ENCODE peak calls at places on chromosomes 6 and 20, in seven cellular contexts. P is fibroblast of lung, K is cardiac fibroblast, I is IMR-90, L is astrocyte of the spinal cord, E is A549, N is fibroblast of pulmonary artery. V is an unnamed sample.

GRCh38 chr20:57869291-57869950 is 159.6 kb upstream of the PMEPA1 start:
- DNase-seq in L (no peak), K (no peak), E (no peak), I (no peak), N (no peak), P (no peak), V (no peak)

GRCh38 chr6:14727494-14728395 is 518.1 kb upstream of the JARID2 start:
- DNase-seq in E (no peak), L (no peak), I (no peak), P (no peak), K (no peak), N (no peak), V (no peak)

GRCh38 chr6:151229401-151230276 is 10.1 kb upstream of the AKAP12 start:
- DNase-seq in I (no peak), N (no peak), E (no peak), P (no peak), L (no peak), K (no peak), V (no peak)

GRCh38 chr6:167565884-167566491 is 241.1 kb downstream of the TTLL2 start:
- DNase-seq in E (no peak), I (no peak), K (no peak), N (peak), P (no peak), L (no peak), V (no peak)

GRCh38 chr6:161318456-161318855 is 44.6 kb upstream of the AGPAT4 start:
- DNase-seq in N (no peak), E (no peak), I (no peak), K (no peak), L (no peak), P (no peak), V (no peak)

GRCh38 chr20:44501448-44501847 is 20.4 kb downstream of the SERINC3 start:
- DNase-seq in E (no peak), K (peak), P (peak), N (peak), I (peak), L (peak), V (no peak)

GRCh38 chr20:24663496-24663895 is 194.1 kb downstream of the SYNDIG1 start:
- DNase-seq in I (no peak), N (no peak), L (no peak), K (no peak), P (no peak), E (no peak), V (no peak)

GRCh38 chr20:10449270-10449669 is 14.2 kb downstream of the SLX4IP start:
- DNase-seq in E (no peak), K (no peak), L (no peak), N (no peak), P (no peak), I (no peak), V (no peak)

GRCh38 chr6:157645201-157645795 is 177.7 kb upstream of the SNX9 start:
- DNase-seq in E (no peak), L (no peak), I (no peak), K (no peak), N (no peak), P (no peak), V (no peak)

GRCh38 chr20:25055711-25056492 is 2.0 kb downstream of the ACSS1 start:
- DNase-seq in N (no peak), E (no peak), K (no peak), P (peak), L (no peak), I (peak), V (no peak)

GRCh38 chr20:34045930-34046329 is 52.2 kb downstream of the RALY start:
- DNase-seq in N (no peak), E (no peak), P (no peak), L (no peak), K (no peak), I (no peak), V (no peak)

GRCh38 chr6:54204921-54205511 is 93.8 kb downstream of the MLIP start:
- DNase-seq in L (no peak), E (no peak), N (peak), P (peak), K (no peak), I (no peak), V (no peak)

GRCh38 chr6:16973071-16973470 is 128.8 kb upstream of the STMND1 start:
- DNase-seq in E (no peak), L (no peak), K (no peak), N (no peak), P (no peak), I (no peak), V (no peak)

GRCh38 chr20:61937963-61938838 is 127.5 kb downstream of the TAF4 start:
- DNase-seq in I (no peak), L (no peak), E (no peak), K (no peak), P (no peak), N (no peak), V (no peak)

GRCh38 chr6:133108377-133108776 is 132.8 kb upstream of the EYA4 start:
- DNase-seq in N (no peak), L (no peak), K (no peak), I (no peak), E (no peak), P (no peak), V (no peak)

GRCh38 chr6:45426251-45426650 is 48.5 kb upstream of the SUPT3H start:
- DNase-seq in I (no peak), L (no peak), E (no peak), P (no peak), K (no peak), N (no peak), V (no peak)

GRCh38 chr6:159008656-159009288 is 8.8 kb upstream of the RSPH3 start:
- DNase-seq in K (peak), E (peak), N (peak), L (no peak), I (peak), P (peak), V (peak)

GRCh38 chr20:46117704-46118467 is at the start of gene CD40:
- DNase-seq in L (peak), I (peak), K (peak), N (peak), P (peak), E (peak), V (peak)

GRCh38 chr6:158819213-158819976 is at the start of gene EZR:
- DNase-seq in P (peak), I (peak), E (peak), L (peak), N (peak), K (peak), V (peak)

GRCh38 chr6:158706369-158706982 is 56.6 kb downstream of the SYTL3 start:
- DNase-seq in L (peak), N (peak), P (peak), I (peak), E (peak), K (peak), V (no peak)

GRCh38 chr20:20412750-20413149 is 44.8 kb downstream of the INSM1 start:
- DNase-seq in L (peak), E (no peak), K (no peak), P (peak), N (no peak), I (no peak), V (no peak)

GRCh38 chr6:3751730-3752537 is 421 bp upstream of the PXDC1 start:
- DNase-seq in P (peak), L (peak), N (peak), I (peak), K (peak), E (peak), V (peak)

GRCh38 chr20:10219452-10219791 is 792 bp downstream of the SNAP25 start:
- DNase-seq in E (peak), N (peak), L (peak), P (peak), K (peak), I (peak), V (peak)

GRCh38 chr20:53214392-53214791 is 242.2 kb downstream of the TSHZ2 start:
- DNase-seq in K (no peak), I (no peak), N (no peak), E (no peak), L (no peak), P (no peak), V (no peak)

GRCh38 chr6:166504100-166504499 is 82.4 kb downstream of the RAMACL start:
- DNase-seq in E (no peak), I (no peak), P (no peak), N (no peak), L (no peak), K (no peak), V (no peak)

GRCh38 chr20:45019027-45019763 is 52.9 kb downstream of the STK4 start:
- DNase-seq in N (no peak), K (no peak), I (no peak), P (no peak), E (no peak), L (no peak), V (no peak)

GRCh38 chr20:57507477-57507876 is 17.5 kb downstream of the CTCFL start:
- DNase-seq in I (no peak), E (no peak), L (peak), P (peak), N (no peak), K (peak), V (no peak)

GRCh38 chr20:31542201-31542842 is 28.1 kb downstream of the HM13 start:
- DNase-seq in K (peak), L (no peak), E (no peak), P (peak), N (no peak), I (no peak), V (no peak)

GRCh38 chr6:26199773-26200728 is 112.8 kb downstream of the HFE start:
- DNase-seq in L (peak), I (peak), N (peak), K (peak), P (peak), E (no peak), V (no peak)

GRCh38 chr20:1328680-1329330 is at the start of gene SDCBP2:
- DNase-seq in P (no peak), I (no peak), L (no peak), E (no peak), N (no peak), K (no peak), V (no peak)

GRCh38 chr6:20416567-20417345 is 15.1 kb downstream of the E2F3 start:
- DNase-seq in E (no peak), L (no peak), I (no peak), P (no peak), N (peak), K (no peak), V (no peak)

GRCh38 chr6:15148356-15149058 is 97.4 kb upstream of the JARID2 start:
- DNase-seq in L (peak), P (peak), K (peak), E (no peak), I (peak), N (peak), V (no peak)

GRCh38 chr6:1821188-1822183 is 211.8 kb downstream of the FOXC1 start:
- DNase-seq in N (peak), P (peak), K (peak), I (peak), E (no peak), L (peak), V (no peak)

GRCh38 chr6:36389353-36389752 is 1.9 kb upstream of the ETV7 start:
- DNase-seq in N (no peak), E (no peak), K (no peak), L (no peak), I (no peak), P (no peak), V (no peak)

GRCh38 chr6:130779658-130780033 is 47.6 kb upstream of the SMLR1 start:
- DNase-seq in L (no peak), P (no peak), N (peak), E (no peak), I (no peak), K (no peak), V (no peak)

GRCh38 chr6:116424001-116424400 is 37.2 kb upstream of the CALHM6 start:
- DNase-seq in N (peak), K (peak), E (no peak), L (no peak), P (peak), I (peak), V (no peak)

GRCh38 chr20:33488201-33488600 is 1.7 kb upstream of the CBFA2T2 start:
- DNase-seq in K (no peak), P (no peak), N (no peak), I (no peak), L (no peak), E (no peak), V (no peak)

GRCh38 chr20:3563548-3564177 is 92.8 kb downstream of the ATRN start:
- DNase-seq in N (peak), I (peak), L (peak), K (peak), E (peak), P (peak), V (no peak)

GRCh38 chr6:162119349-162119748 is 608.2 kb downstream of the PRKN start:
- DNase-seq in N (peak), I (no peak), K (peak), E (no peak), L (peak), P (peak), V (no peak)

GRCh38 chr6:56408976-56409375 is 161.6 kb upstream of the COL21A1 start:
- DNase-seq in P (no peak), N (no peak), E (no peak), L (no peak), K (no peak), I (no peak), V (no peak)

GRCh38 chr6:56403663-56404200 is 156.4 kb upstream of the COL21A1 start:
- DNase-seq in K (no peak), L (no peak), I (no peak), E (no peak), P (no peak), N (no peak), V (no peak)

GRCh38 chr6:56401477-56402070 is 154.2 kb upstream of the COL21A1 start:
- DNase-seq in N (no peak), K (no peak), L (no peak), P (no peak), I (no peak), E (no peak), V (no peak)

GRCh38 chr6:56407883-56408282 is 160.5 kb upstream of the COL21A1 start:
- DNase-seq in N (no peak), E (no peak), P (no peak), K (no peak), I (no peak), L (no peak), V (no peak)

GRCh38 chr6:56406276-56407269 is 159.2 kb upstream of the COL21A1 start:
- DNase-seq in P (no peak), I (no peak), E (no peak), K (no peak), N (no peak), L (no peak), V (no peak)
- H3K4me3 ChIP-seq in P (no peak), I (no peak), E (no peak), K (no peak), N (no peak), L (no peak), V (no peak)

GRCh38 chr6:124056884-124057283 is 253.2 kb downstream of the NKAIN2 start:
- DNase-seq in I (no peak), K (no peak), P (no peak), E (no peak), L (no peak), N (no peak), V (no peak)

GRCh38 chr6:124055986-124056385 is 252.3 kb downstream of the NKAIN2 start:
- DNase-seq in L (no peak), K (no peak), E (no peak), P (no peak), N (no peak), I (no peak), V (no peak)

GRCh38 chr6:124053315-124053714 is 249.7 kb downstream of the NKAIN2 start:
- DNase-seq in K (no peak), E (no peak), N (no peak), P (no peak), I (no peak), L (no peak), V (no peak)

GRCh38 chr6:124052120-124052519 is 248.5 kb downstream of the NKAIN2 start:
- DNase-seq in L (no peak), P (no peak), I (no peak), K (no peak), E (no peak), N (no peak), V (no peak)

GRCh38 chr6:124054034-124054433 is 250.4 kb downstream of the NKAIN2 start:
- DNase-seq in P (no peak), E (no peak), K (no peak), I (no peak), N (no peak), L (no peak), V (no peak)
- H3K4me3 ChIP-seq in P (no peak), E (no peak), K (no peak), I (no peak), N (no peak), L (no peak), V (no peak)

GRCh38 chr6:68636710-68637470 is 1.8 kb downstream of the ADGRB3 start:
- DNase-seq in K (no peak), P (no peak), I (no peak), E (no peak), L (no peak), N (no peak), V (no peak)
- H3K4me3 ChIP-seq in K (no peak), P (no peak), I (no peak), E (no peak), L (peak), N (peak), V (no peak)

GRCh38 chr20:35145141-35145564 is 2.0 kb downstream of the EDEM2 start:
- DNase-seq in E (peak), N (peak), K (peak), P (peak), I (peak), L (peak), V (peak)
- H3K4me3 ChIP-seq in E (no peak), N (no peak), K (no peak), P (no peak), I (no peak), L (no peak), V (no peak)

GRCh38 chr6:108295676-108296075 is 822 bp downstream of the AFG1L start:
- DNase-seq in L (no peak), P (no peak), I (no peak), E (no peak), K (no peak), N (no peak), V (no peak)
- H3K4me3 ChIP-seq in L (peak), P (peak), I (peak), E (peak), K (peak), N (peak), V (peak)

V was measured in CD8-positive, alpha-beta memory T cell.